ENCODE peak calls at places on chromosomes 11 and 22, in four cellular contexts. One of them, this sample, is unnamed.

GRCh38 chr11:19253149-19253540 is 12.4 kb upstream of the E2F8 start:
- DNase-seq in ovary: no peak
- DNase-seq in IMR-90: no peak
- DNase-seq in keratinocyte: no peak
- DNase-seq in this sample: no peak

GRCh38 chr22:17972385-17973181 is 51.8 kb downstream of the MICAL3 start:
- DNase-seq in IMR-90: peak; percentile 85
- DNase-seq in ovary: peak; percentile 29
- DNase-seq in keratinocyte: no peak
- DNase-seq in this sample: no peak

GRCh38 chr22:22523494-22523893 is 3.4 kb upstream of the ZNF280A start:
- DNase-seq in keratinocyte: no peak
- DNase-seq in IMR-90: no peak
- DNase-seq in ovary: no peak
- DNase-seq in this sample: no peak

GRCh38 chr11:7577226-7577882 is 63.6 kb downstream of the PPFIBP2 start:
- DNase-seq in IMR-90: no peak
- DNase-seq in keratinocyte: no peak
- DNase-seq in ovary: peak; percentile 61
- DNase-seq in this sample: no peak

GRCh38 chr11:70630816-70631623 is 232.7 kb downstream of the CTTN start:
- DNase-seq in IMR-90: no peak
- DNase-seq in keratinocyte: no peak
- DNase-seq in ovary: no peak
- DNase-seq in this sample: no peak

GRCh38 chr22:30314918-30315317 is 11.8 kb downstream of the TBC1D10A start:
- DNase-seq in ovary: no peak
- DNase-seq in keratinocyte: no peak
- DNase-seq in IMR-90: peak; percentile 67
- DNase-seq in this sample: no peak

GRCh38 chr11:1516273-1517067 is 29.9 kb upstream of the MOB2 start:
- DNase-seq in IMR-90: peak; percentile 61
- DNase-seq in ovary: no peak
- DNase-seq in keratinocyte: no peak
- DNase-seq in this sample: no peak

GRCh38 chr11:101442936-101443521 is 140.8 kb downstream of the TRPC6 start:
- DNase-seq in IMR-90: no peak
- DNase-seq in ovary: no peak
- DNase-seq in keratinocyte: no peak
- DNase-seq in this sample: no peak

GRCh38 chr11:7604331-7604973 is 68.8 kb downstream of the CYB5R2 start:
- DNase-seq in keratinocyte: no peak
- DNase-seq in IMR-90: no peak
- DNase-seq in ovary: no peak
- DNase-seq in this sample: no peak

GRCh38 chr11:83157755-83158473 is 983 bp downstream of the PCF11 start:
- DNase-seq in keratinocyte: no peak
- DNase-seq in IMR-90: peak; percentile 33
- DNase-seq in ovary: peak; percentile 61
- DNase-seq in this sample: no peak

GRCh38 chr11:64146036-64146943 is 19.6 kb downstream of the MACROD1 start:
- DNase-seq in ovary: no peak
- DNase-seq in keratinocyte: peak; percentile 9
- DNase-seq in IMR-90: peak; percentile 37
- DNase-seq in this sample: no peak

GRCh38 chr11:18091731-18092130 is 14.2 kb downstream of the SAAL1 start:
- DNase-seq in IMR-90: peak; percentile 51
- DNase-seq in keratinocyte: no peak
- DNase-seq in ovary: no peak
- DNase-seq in this sample: no peak

GRCh38 chr11:119000906-119001305 is 3.0 kb downstream of the CENATAC start:
- DNase-seq in ovary: no peak
- DNase-seq in keratinocyte: no peak
- DNase-seq in IMR-90: peak; percentile 58
- DNase-seq in this sample: no peak

GRCh38 chr22:50447576-50448551 is 27.0 kb downstream of the SBF1 start:
- DNase-seq in ovary: no peak
- DNase-seq in keratinocyte: no peak
- DNase-seq in IMR-90: no peak
- DNase-seq in this sample: no peak

GRCh38 chr11:78957481-78958245 is 383.0 kb upstream of the NARS2 start:
- DNase-seq in IMR-90: peak; percentile 63
- DNase-seq in ovary: no peak
- DNase-seq in keratinocyte: no peak
- DNase-seq in this sample: no peak

GRCh38 chr22:32723632-32724031 is 77.9 kb upstream of the TIMP3 start:
- DNase-seq in IMR-90: peak; percentile 96
- DNase-seq in ovary: no peak
- DNase-seq in keratinocyte: peak; percentile 19
- DNase-seq in this sample: peak; percentile 81

GRCh38 chr11:116500833-116501622 is 271.8 kb downstream of the BUD13 start:
- DNase-seq in keratinocyte: no peak
- DNase-seq in ovary: no peak
- DNase-seq in IMR-90: no peak
- DNase-seq in this sample: no peak

GRCh38 chr11:18394928-18395734 is 768 bp downstream of the LDHA start:
- DNase-seq in ovary: no peak
- DNase-seq in keratinocyte: no peak
- DNase-seq in IMR-90: peak; percentile 3
- DNase-seq in this sample: no peak

GRCh38 chr11:128709402-128709801 is 15.5 kb downstream of the FLI1 start:
- DNase-seq in keratinocyte: no peak
- DNase-seq in IMR-90: peak; percentile 98
- DNase-seq in ovary: no peak
- DNase-seq in this sample: no peak

GRCh38 chr11:79189604-79190003 is 251.2 kb downstream of the TENM4 start:
- DNase-seq in keratinocyte: no peak
- DNase-seq in ovary: no peak
- DNase-seq in IMR-90: no peak
- DNase-seq in this sample: no peak

GRCh38 chr11:14418801-14419417 is 59.9 kb upstream of the RRAS2 start:
- DNase-seq in IMR-90: peak; percentile 25
- DNase-seq in ovary: no peak
- DNase-seq in keratinocyte: no peak
- DNase-seq in this sample: no peak

GRCh38 chr22:49694462-49695260 is 133.0 kb downstream of the BRD1 start:
- DNase-seq in keratinocyte: no peak
- DNase-seq in IMR-90: no peak
- DNase-seq in ovary: no peak
- DNase-seq in this sample: no peak

GRCh38 chr11:102007567-102008437 is 39.4 kb upstream of the CFAP300 start:
- DNase-seq in keratinocyte: no peak
- DNase-seq in ovary: no peak
- DNase-seq in IMR-90: peak; percentile 66
- DNase-seq in this sample: peak; percentile 70

GRCh38 chr22:43007519-43008102 is 7.3 kb downstream of the PACSIN2 start:
- DNase-seq in keratinocyte: no peak
- DNase-seq in ovary: no peak
- DNase-seq in IMR-90: peak; percentile 75
- DNase-seq in this sample: no peak

GRCh38 chr11:22426915-22427314 is 88.7 kb downstream of the SLC17A6 start:
- DNase-seq in IMR-90: peak; percentile 7
- DNase-seq in keratinocyte: no peak
- DNase-seq in ovary: no peak
- DNase-seq in this sample: no peak

GRCh38 chr11:130819561-130819960 is 96.7 kb downstream of the SNX19 start:
- DNase-seq in keratinocyte: no peak
- DNase-seq in ovary: no peak
- DNase-seq in IMR-90: no peak
- DNase-seq in this sample: no peak

GRCh38 chr11:65639623-65640482 is 2.0 kb downstream of the SIPA1 start:
- DNase-seq in ovary: no peak
- DNase-seq in keratinocyte: no peak
- DNase-seq in IMR-90: no peak
- DNase-seq in this sample: no peak

DNA sequence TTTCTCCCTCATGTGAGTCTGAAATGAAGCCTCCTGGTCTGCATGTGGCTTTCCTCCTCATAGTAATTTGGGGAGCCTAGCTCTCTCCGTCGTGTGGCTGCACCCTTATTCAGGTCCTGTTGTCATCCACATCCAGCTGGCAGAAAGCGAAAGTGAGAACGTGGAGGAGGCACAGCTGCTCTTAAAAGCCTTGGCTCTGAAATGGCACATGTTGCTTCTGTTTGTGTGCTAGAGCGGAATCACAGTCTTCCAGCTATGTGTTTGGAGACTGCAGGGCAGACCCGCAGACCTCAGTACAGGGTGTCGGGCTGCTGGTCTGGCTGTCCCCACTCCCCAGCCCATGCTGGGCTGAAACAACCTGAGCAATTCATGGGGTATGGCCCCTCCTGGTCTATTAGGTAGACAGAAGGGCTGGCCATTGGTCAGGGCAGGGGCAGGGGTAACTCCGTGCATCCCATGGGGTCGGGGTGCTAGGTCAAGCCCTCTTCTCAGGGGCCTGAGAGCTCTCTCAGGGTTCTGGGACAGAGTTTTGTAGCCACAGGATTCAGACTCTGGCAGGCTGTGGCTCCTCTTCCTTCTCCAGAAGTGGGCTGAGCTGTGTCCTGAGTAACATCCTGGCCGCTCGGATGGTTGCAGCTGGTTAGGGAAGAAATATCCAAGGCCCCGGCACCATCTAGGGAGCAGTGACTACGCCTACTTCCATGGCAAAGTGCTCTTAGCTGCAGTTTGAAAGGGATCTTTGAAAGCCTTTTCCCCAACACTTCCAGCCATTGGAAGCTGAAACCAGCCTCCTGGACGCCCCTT is 50.6 kb downstream of the C11orf96 start:
- DNase-seq in keratinocyte: no peak
- DNase-seq in IMR-90: peak; percentile 53
- DNase-seq in ovary: peak; percentile 37
- DNase-seq in this sample: no peak
- H3K27ac ChIP-seq in keratinocyte: no peak overlapping the region
- H3K27ac ChIP-seq in IMR-90: no peak overlapping the region
- H3K27ac ChIP-seq in ovary: peak overlapping the region; percentile 60
- H3K27ac ChIP-seq in this sample: no peak overlapping the region

DNA sequence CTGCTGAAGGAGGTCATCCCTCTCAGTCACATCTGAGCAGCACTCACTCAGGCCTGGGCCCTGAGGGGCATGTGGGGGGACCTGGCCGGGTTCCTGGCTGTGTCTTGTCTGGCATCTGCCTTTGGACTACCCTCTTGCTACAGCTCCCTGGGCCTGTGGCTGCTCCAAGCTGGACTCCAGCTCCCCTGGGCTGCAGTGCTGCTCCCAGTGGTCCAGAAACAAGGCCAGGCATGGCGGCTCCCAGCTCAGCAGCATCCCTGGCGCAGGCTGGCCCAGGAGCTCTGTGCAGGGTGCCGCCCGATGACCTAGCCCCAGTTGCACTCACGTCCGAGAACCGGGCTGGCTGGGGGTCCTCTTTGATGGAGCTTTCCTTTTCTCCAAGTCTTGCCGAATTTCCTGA is 5.3 kb downstream of the CDPF1 start:
- DNase-seq in IMR-90: no peak
- DNase-seq in ovary: no peak
- DNase-seq in keratinocyte: no peak
- DNase-seq in this sample: no peak
- H3K27ac ChIP-seq in IMR-90: no peak overlapping the region
- H3K27ac ChIP-seq in ovary: no peak overlapping the region
- H3K27ac ChIP-seq in keratinocyte: no peak overlapping the region
- H3K27ac ChIP-seq in this sample: no peak overlapping the region

DNA sequence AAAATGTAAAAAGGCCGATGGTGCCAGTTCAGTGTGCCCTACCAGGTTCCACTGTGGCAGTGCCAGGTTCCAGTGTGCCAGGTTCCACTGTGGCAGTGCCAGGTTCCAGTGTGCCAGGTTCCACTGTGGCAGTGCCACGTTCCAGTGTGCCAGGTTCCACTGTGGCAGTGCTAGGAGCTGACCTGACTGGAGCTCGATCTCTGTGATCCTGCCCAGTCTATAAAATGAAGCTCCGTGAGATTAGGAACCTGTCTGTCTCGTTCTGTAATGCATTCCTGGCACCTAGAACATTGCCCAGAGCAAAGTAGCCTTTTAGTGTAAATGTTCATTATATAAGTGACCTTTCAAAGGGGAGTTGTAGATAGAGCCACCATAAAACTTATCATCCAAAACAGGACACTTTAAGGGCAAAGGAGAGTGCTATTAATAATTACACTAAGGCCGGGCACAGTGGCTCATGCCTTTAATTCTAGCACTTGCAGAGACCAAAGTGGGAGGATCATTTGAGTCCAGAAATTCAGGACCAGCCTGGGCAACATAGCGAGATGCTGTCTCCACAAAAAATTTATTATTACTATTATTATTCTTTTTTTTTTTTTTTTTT is 36.0 kb downstream of the ART5 start:
- DNase-seq in IMR-90: no peak
- DNase-seq in keratinocyte: no peak
- DNase-seq in ovary: no peak
- DNase-seq in this sample: no peak
- H3K27ac ChIP-seq in IMR-90: no peak overlapping the region
- H3K27ac ChIP-seq in keratinocyte: no peak overlapping the region
- H3K27ac ChIP-seq in ovary: no peak overlapping the region
- H3K27ac ChIP-seq in this sample: no peak overlapping the region

GRCh38 chr11:114188851-114189570 is 107.2 kb upstream of the NNMT start:
- DNase-seq in IMR-90: no peak
- DNase-seq in ovary: no peak
- DNase-seq in keratinocyte: no peak
- DNase-seq in this sample: no peak

GRCh38 chr11:114183041-114183511 is 113.1 kb upstream of the NNMT start:
- DNase-seq in IMR-90: no peak
- DNase-seq in keratinocyte: no peak
- DNase-seq in ovary: peak; percentile 53
- DNase-seq in this sample: no peak

GRCh38 chr11:114190630-114191029 is 105.6 kb upstream of the NNMT start:
- DNase-seq in keratinocyte: no peak
- DNase-seq in IMR-90: no peak
- DNase-seq in ovary: no peak
- DNase-seq in this sample: no peak

GRCh38 chr11:114185436-114185835 is 110.8 kb upstream of the NNMT start:
- DNase-seq in ovary: no peak
- DNase-seq in IMR-90: no peak
- DNase-seq in keratinocyte: no peak
- DNase-seq in this sample: no peak

GRCh38 chr11:114187173-114187572 is 109.0 kb upstream of the NNMT start:
- DNase-seq in ovary: no peak
- DNase-seq in IMR-90: no peak
- DNase-seq in keratinocyte: no peak
- DNase-seq in this sample: no peak
- H3K27ac ChIP-seq in ovary: no peak overlapping the region
- H3K27ac ChIP-seq in IMR-90: no peak overlapping the region
- H3K27ac ChIP-seq in keratinocyte: no peak overlapping the region
- H3K27ac ChIP-seq in this sample: no peak overlapping the region

DNA sequence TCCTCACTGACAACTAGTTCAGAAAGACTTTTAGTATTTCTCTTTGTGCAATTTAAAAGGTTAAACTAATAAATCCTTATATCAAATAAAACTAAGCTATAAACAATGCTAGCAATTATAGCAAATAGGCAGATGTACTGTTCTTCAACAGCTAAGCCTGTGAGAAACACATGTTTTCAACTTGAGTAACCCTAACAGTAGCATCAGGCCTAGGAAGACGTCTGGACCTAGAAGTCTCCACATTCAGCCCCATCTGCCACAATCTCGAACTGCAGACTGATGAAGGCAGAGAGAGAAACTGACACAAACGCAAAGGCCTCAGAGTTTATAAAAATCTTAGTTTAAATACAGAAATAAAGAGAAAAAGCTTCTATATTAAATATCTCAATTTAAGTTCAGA is 2.5 kb downstream of the ST13 start:
- DNase-seq in keratinocyte: no peak
- DNase-seq in IMR-90: no peak
- DNase-seq in ovary: no peak
- DNase-seq in this sample: no peak
- H3K27ac ChIP-seq in keratinocyte: peak overlapping the region; percentile 59
- H3K27ac ChIP-seq in IMR-90: no peak overlapping the region
- H3K27ac ChIP-seq in ovary: no peak overlapping the region
- H3K27ac ChIP-seq in this sample: no peak overlapping the region